ENCODE peak calls at places on chromosomes 2 and 18, in eight cellular contexts. Q, J, D, U, H, V, L and C are unnamed samples.

GRCh38 chr2:235836416-235837042 is 331.7 kb downstream of the GBX2 start:
- DNase-seq in J (no peak), H (no peak), U (no peak), V (peak), D (no peak), L (no peak), Q (no peak), C (peak)

GRCh38 chr2:126187665-126188064 is 468.3 kb upstream of the GYPC start:
- DNase-seq in J (no peak), H (no peak), Q (no peak), D (no peak), U (no peak), V (no peak), L (no peak), C (no peak)

GRCh38 chr18:46764586-46764985 is 7.7 kb upstream of the ST8SIA5 start:
- DNase-seq in D (no peak), J (no peak), U (no peak), H (no peak), Q (no peak), V (no peak), L (no peak), C (no peak)

GRCh38 chr2:240368746-240369724 is 66.4 kb upstream of the GPC1 start:
- DNase-seq in L (no peak), V (no peak), H (no peak), U (no peak), D (no peak), Q (no peak), J (peak), C (no peak)

GRCh38 chr2:38528008-38528442 is 74.7 kb downstream of the HNRNPLL start:
- DNase-seq in U (peak), D (peak), V (peak), J (peak), H (peak), Q (peak), L (no peak), C (peak)

GRCh38 chr2:108988796-108989713 is at the start of gene EDAR:
- DNase-seq in H (no peak), J (peak), D (peak), Q (peak), L (no peak), U (peak), V (no peak), C (peak)

GRCh38 chr2:163465440-163465839 is 270.4 kb downstream of the FIGN start:
- DNase-seq in L (no peak), Q (no peak), H (no peak), U (no peak), V (peak), J (no peak), D (no peak), C (peak)

GRCh38 chr2:223465793-223466192 is 136.4 kb downstream of the SCG2 start:
- DNase-seq in J (peak), H (peak), D (no peak), V (peak), U (no peak), Q (no peak), L (no peak), C (peak)

GRCh38 chr18:78861706-78862105 is 117.9 kb upstream of the SALL3 start:
- DNase-seq in H (no peak), Q (no peak), V (no peak), U (no peak), L (no peak), J (no peak), D (no peak), C (no peak)

GRCh38 chr2:98460573-98461560 is 16.2 kb downstream of the INPP4A start:
- DNase-seq in J (no peak), H (no peak), Q (peak), V (no peak), U (no peak), L (no peak), D (peak), C (no peak)

GRCh38 chr2:238847432-238847801 is 468 bp upstream of the TWIST2 start:
- DNase-seq in Q (no peak), U (no peak), D (no peak), L (no peak), J (no peak), V (no peak), H (peak), C (no peak)

GRCh38 chr18:36828157-36828629 is 609 bp downstream of the TPGS2 start:
- DNase-seq in D (no peak), L (no peak), Q (no peak), V (peak), U (no peak), H (peak), J (no peak), C (peak)

GRCh38 chr2:46697830-46698323 is 217.7 kb downstream of the MCFD2 start:
- DNase-seq in D (no peak), U (no peak), J (peak), L (no peak), Q (no peak), H (no peak), V (no peak), C (no peak)

GRCh38 chr18:29962579-29962978 is 1080.0 kb downstream of the DSC3 start:
- DNase-seq in D (no peak), H (no peak), Q (no peak), L (no peak), V (no peak), U (no peak), J (no peak), C (peak)

GRCh38 chr2:49914281-49914680 is 760.0 kb upstream of the FSHR start:
- DNase-seq in L (no peak), H (no peak), V (no peak), Q (no peak), D (no peak), U (no peak), J (no peak), C (no peak)

GRCh38 chr2:47767880-47768609 is 14.9 kb upstream of the MSH6 start:
- DNase-seq in L (peak), H (peak), U (peak), Q (peak), V (peak), D (peak), J (peak), C (no peak)

GRCh38 chr2:178230396-178230795 is 36.1 kb downstream of the OSBPL6 start:
- DNase-seq in D (no peak), Q (no peak), L (no peak), U (no peak), J (no peak), H (no peak), V (no peak), C (no peak)

GRCh38 chr18:46732201-46732600 is 24.7 kb downstream of the ST8SIA5 start:
- DNase-seq in H (no peak), U (no peak), V (no peak), Q (no peak), L (no peak), J (no peak), D (no peak), C (no peak)

GRCh38 chr2:102268529-102269524 is 42.5 kb upstream of the IL1RL1 start:
- DNase-seq in V (peak), J (no peak), D (no peak), Q (no peak), L (no peak), H (peak), U (no peak), C (peak)

GRCh38 chr2:39640107-39640506 is 25.6 kb upstream of the TMEM178A start:
- DNase-seq in J (peak), D (no peak), V (no peak), H (no peak), Q (no peak), L (no peak), U (no peak), C (no peak)

GRCh38 chr2:66446178-66446860 is 11.4 kb downstream of the MEIS1 start:
- DNase-seq in V (no peak), Q (no peak), J (peak), H (peak), L (no peak), U (peak), D (no peak), C (peak)

GRCh38 chr18:77071711-77072292 is 60.8 kb downstream of the MBP start:
- DNase-seq in J (peak), U (no peak), V (peak), H (peak), D (peak), L (no peak), Q (peak), C (peak)

GRCh38 chr2:44652701-44653100 is 288.8 kb upstream of the SIX3 start:
- DNase-seq in J (no peak), Q (no peak), H (no peak), V (no peak), U (no peak), D (no peak), L (no peak), C (no peak)

GRCh38 chr2:57434952-57435351 is 611.7 kb upstream of the VRK2 start:
- DNase-seq in D (no peak), V (no peak), U (no peak), J (no peak), L (no peak), H (no peak), Q (no peak), C (no peak)

GRCh38 chr2:134975281-134976009 is 56.8 kb downstream of the CCNT2 start:
- DNase-seq in D (no peak), J (no peak), V (no peak), L (no peak), Q (no peak), H (no peak), U (no peak), C (no peak)

GRCh38 chr18:80200171-80200931 is 47.0 kb downstream of the PARD6G start:
- DNase-seq in J (no peak), V (peak), D (no peak), U (peak), H (no peak), L (no peak), Q (no peak), C (no peak)

GRCh38 chr2:218902427-218902826 is 21.8 kb downstream of the WNT10A start:
- DNase-seq in V (no peak), D (no peak), J (no peak), L (no peak), H (no peak), Q (no peak), U (no peak), C (no peak)

GRCh38 chr18:69172046-69172445 is 228.6 kb upstream of the DOK6 start:
- DNase-seq in H (no peak), Q (no peak), J (no peak), D (no peak), U (no peak), L (no peak), V (peak), C (peak)

GRCh38 chr2:138272524-138273210 is 228.9 kb upstream of the SPOPL start:
- DNase-seq in D (no peak), L (no peak), J (no peak), Q (no peak), V (peak), U (no peak), H (no peak), C (no peak)

GRCh38 chr2:62140785-62141740 is 54.9 kb upstream of the B3GNT2 start:
- DNase-seq in Q (no peak), H (no peak), J (no peak), D (no peak), U (no peak), V (no peak), L (no peak), C (peak)

GRCh38 chr2:130818809-130819208 is 17.9 kb upstream of the ARHGEF4 start:
- DNase-seq in V (no peak), D (no peak), L (peak), J (no peak), Q (no peak), U (no peak), H (no peak), C (no peak)

GRCh38 chr2:199410130-199410529 is 47.6 kb downstream of the SATB2 start:
- DNase-seq in J (no peak), H (no peak), Q (no peak), L (no peak), U (no peak), V (peak), D (no peak), C (no peak)